ENCODE peak calls at places on chromosomes 4 and X, in ten cellular contexts. One of them, this sample, is unnamed.

GRCh38 chr4:956531-957230 is 16.7 kb downstream of the DGKQ start:
- DNase-seq in stimulated activated CD4-positive, alpha-beta T cell treated with anti-CD3 and anti-CD28 coated beads, Interleukin-4, amount 100 ng/mL, for 48 hours: no peak
- DNase-seq in AG04449: no peak
- DNase-seq in HTR-8/SVneo: no peak
- DNase-seq in posterior vena cava: peak
- DNase-seq in H7: no peak
- DNase-seq in Karpas-422: no peak
- DNase-seq in NCI-H446: no peak
- DNase-seq in stromal cell of bone marrow: no peak
- DNase-seq in PC-3: no peak
- DNase-seq in this sample: no peak

GRCh38 chrX:18871161-18871880 is 112.6 kb downstream of the PHKA2 start:
- DNase-seq in stromal cell of bone marrow: no peak
- DNase-seq in HTR-8/SVneo: no peak
- DNase-seq in Karpas-422: no peak
- DNase-seq in stimulated activated CD4-positive, alpha-beta T cell treated with anti-CD3 and anti-CD28 coated beads, Interleukin-4, amount 100 ng/mL, for 48 hours: no peak
- DNase-seq in PC-3: no peak
- DNase-seq in NCI-H446: no peak
- DNase-seq in AG04449: no peak
- DNase-seq in posterior vena cava: no peak
- DNase-seq in H7: no peak
- DNase-seq in this sample: no peak

GRCh38 chr4:18645356-18645755 is 623.8 kb upstream of the LCORL start:
- DNase-seq in PC-3: no peak
- DNase-seq in stimulated activated CD4-positive, alpha-beta T cell treated with anti-CD3 and anti-CD28 coated beads, Interleukin-4, amount 100 ng/mL, for 48 hours: no peak
- DNase-seq in stromal cell of bone marrow: no peak
- DNase-seq in posterior vena cava: no peak
- DNase-seq in AG04449: no peak
- DNase-seq in HTR-8/SVneo: no peak
- DNase-seq in H7: no peak
- DNase-seq in Karpas-422: no peak
- DNase-seq in NCI-H446: no peak
- DNase-seq in this sample: peak

GRCh38 chr4:140673729-140674128 is 82.5 kb downstream of the TBC1D9 start:
- DNase-seq in PC-3: no peak
- DNase-seq in H7: no peak
- DNase-seq in AG04449: no peak
- DNase-seq in Karpas-422: no peak
- DNase-seq in posterior vena cava: no peak
- DNase-seq in HTR-8/SVneo: no peak
- DNase-seq in stromal cell of bone marrow: no peak
- DNase-seq in stimulated activated CD4-positive, alpha-beta T cell treated with anti-CD3 and anti-CD28 coated beads, Interleukin-4, amount 100 ng/mL, for 48 hours: no peak
- DNase-seq in NCI-H446: peak
- DNase-seq in this sample: no peak

GRCh38 chr4:26717332-26717731 is 133.4 kb downstream of the TBC1D19 start:
- DNase-seq in stimulated activated CD4-positive, alpha-beta T cell treated with anti-CD3 and anti-CD28 coated beads, Interleukin-4, amount 100 ng/mL, for 48 hours: no peak
- DNase-seq in Karpas-422: no peak
- DNase-seq in AG04449: no peak
- DNase-seq in posterior vena cava: no peak
- DNase-seq in PC-3: peak
- DNase-seq in HTR-8/SVneo: peak
- DNase-seq in H7: no peak
- DNase-seq in stromal cell of bone marrow: peak
- DNase-seq in NCI-H446: no peak
- DNase-seq in this sample: no peak

GRCh38 chrX:69746051-69746450 is 130.1 kb downstream of the EDA start:
- DNase-seq in H7: no peak
- DNase-seq in NCI-H446: no peak
- DNase-seq in AG04449: no peak
- DNase-seq in Karpas-422: no peak
- DNase-seq in stromal cell of bone marrow: no peak
- DNase-seq in posterior vena cava: no peak
- DNase-seq in HTR-8/SVneo: no peak
- DNase-seq in stimulated activated CD4-positive, alpha-beta T cell treated with anti-CD3 and anti-CD28 coated beads, Interleukin-4, amount 100 ng/mL, for 48 hours: no peak
- DNase-seq in PC-3: no peak
- DNase-seq in this sample: no peak

GRCh38 chrX:48459483-48459882 is 10.6 kb downstream of the SLC38A5 start:
- DNase-seq in PC-3: no peak
- DNase-seq in posterior vena cava: no peak
- DNase-seq in NCI-H446: no peak
- DNase-seq in Karpas-422: peak
- DNase-seq in stromal cell of bone marrow: no peak
- DNase-seq in H7: no peak
- DNase-seq in AG04449: no peak
- DNase-seq in stimulated activated CD4-positive, alpha-beta T cell treated with anti-CD3 and anti-CD28 coated beads, Interleukin-4, amount 100 ng/mL, for 48 hours: no peak
- DNase-seq in HTR-8/SVneo: no peak
- DNase-seq in this sample: no peak

GRCh38 chr4:11585506-11585905 is 156.8 kb upstream of the HS3ST1 start:
- DNase-seq in stromal cell of bone marrow: no peak
- DNase-seq in AG04449: no peak
- DNase-seq in stimulated activated CD4-positive, alpha-beta T cell treated with anti-CD3 and anti-CD28 coated beads, Interleukin-4, amount 100 ng/mL, for 48 hours: no peak
- DNase-seq in posterior vena cava: no peak
- DNase-seq in HTR-8/SVneo: no peak
- DNase-seq in NCI-H446: no peak
- DNase-seq in H7: no peak
- DNase-seq in Karpas-422: no peak
- DNase-seq in PC-3: peak
- DNase-seq in this sample: no peak

GRCh38 chrX:154799554-154800348 is 5.5 kb downstream of the MPP1 start:
- DNase-seq in PC-3: peak
- DNase-seq in NCI-H446: no peak
- DNase-seq in posterior vena cava: no peak
- DNase-seq in stimulated activated CD4-positive, alpha-beta T cell treated with anti-CD3 and anti-CD28 coated beads, Interleukin-4, amount 100 ng/mL, for 48 hours: no peak
- DNase-seq in AG04449: no peak
- DNase-seq in stromal cell of bone marrow: no peak
- DNase-seq in Karpas-422: no peak
- DNase-seq in HTR-8/SVneo: no peak
- DNase-seq in H7: no peak
- DNase-seq in this sample: no peak

GRCh38 chr4:105710012-105710600 is 1.5 kb downstream of the GSTCD start:
- DNase-seq in stromal cell of bone marrow: no peak
- DNase-seq in H7: no peak
- DNase-seq in NCI-H446: no peak
- DNase-seq in Karpas-422: no peak
- DNase-seq in stimulated activated CD4-positive, alpha-beta T cell treated with anti-CD3 and anti-CD28 coated beads, Interleukin-4, amount 100 ng/mL, for 48 hours: no peak
- DNase-seq in HTR-8/SVneo: no peak
- DNase-seq in posterior vena cava: no peak
- DNase-seq in AG04449: no peak
- DNase-seq in PC-3: no peak
- DNase-seq in this sample: peak

GRCh38 chr4:7381221-7381889 is 53.4 kb downstream of the PSAPL1 start:
- DNase-seq in AG04449: no peak
- DNase-seq in PC-3: no peak
- DNase-seq in stromal cell of bone marrow: no peak
- DNase-seq in posterior vena cava: peak
- DNase-seq in H7: peak
- DNase-seq in HTR-8/SVneo: no peak
- DNase-seq in stimulated activated CD4-positive, alpha-beta T cell treated with anti-CD3 and anti-CD28 coated beads, Interleukin-4, amount 100 ng/mL, for 48 hours: no peak
- DNase-seq in NCI-H446: no peak
- DNase-seq in Karpas-422: peak
- DNase-seq in this sample: no peak

GRCh38 chrX:10039821-10040793 is 72.9 kb downstream of the CLDN34 start:
- DNase-seq in stimulated activated CD4-positive, alpha-beta T cell treated with anti-CD3 and anti-CD28 coated beads, Interleukin-4, amount 100 ng/mL, for 48 hours: no peak
- DNase-seq in Karpas-422: no peak
- DNase-seq in PC-3: peak
- DNase-seq in AG04449: no peak
- DNase-seq in posterior vena cava: no peak
- DNase-seq in stromal cell of bone marrow: no peak
- DNase-seq in H7: no peak
- DNase-seq in NCI-H446: no peak
- DNase-seq in HTR-8/SVneo: no peak
- DNase-seq in this sample: no peak

GRCh38 chr4:175833574-175834350 is 21.7 kb upstream of the GPM6A start:
- DNase-seq in AG04449: no peak
- DNase-seq in HTR-8/SVneo: peak
- DNase-seq in stimulated activated CD4-positive, alpha-beta T cell treated with anti-CD3 and anti-CD28 coated beads, Interleukin-4, amount 100 ng/mL, for 48 hours: no peak
- DNase-seq in Karpas-422: no peak
- DNase-seq in stromal cell of bone marrow: no peak
- DNase-seq in PC-3: peak
- DNase-seq in posterior vena cava: no peak
- DNase-seq in NCI-H446: peak
- DNase-seq in H7: no peak
- DNase-seq in this sample: peak

GRCh38 chr4:55795342-55795741 is 24.2 kb upstream of the EXOC1L start:
- DNase-seq in posterior vena cava: no peak
- DNase-seq in PC-3: no peak
- DNase-seq in stromal cell of bone marrow: no peak
- DNase-seq in NCI-H446: no peak
- DNase-seq in H7: no peak
- DNase-seq in Karpas-422: no peak
- DNase-seq in HTR-8/SVneo: no peak
- DNase-seq in stimulated activated CD4-positive, alpha-beta T cell treated with anti-CD3 and anti-CD28 coated beads, Interleukin-4, amount 100 ng/mL, for 48 hours: no peak
- DNase-seq in AG04449: no peak
- DNase-seq in this sample: no peak

GRCh38 chr4:71687057-71687456 is 96.8 kb downstream of the GC start:
- DNase-seq in H7: no peak
- DNase-seq in stromal cell of bone marrow: no peak
- DNase-seq in HTR-8/SVneo: no peak
- DNase-seq in posterior vena cava: no peak
- DNase-seq in Karpas-422: no peak
- DNase-seq in PC-3: no peak
- DNase-seq in NCI-H446: no peak
- DNase-seq in stimulated activated CD4-positive, alpha-beta T cell treated with anti-CD3 and anti-CD28 coated beads, Interleukin-4, amount 100 ng/mL, for 48 hours: no peak
- DNase-seq in AG04449: no peak
- DNase-seq in this sample: no peak

GRCh38 chrX:46836701-46837542 is at the start of gene RP2:
- DNase-seq in Karpas-422: peak
- DNase-seq in PC-3: peak
- DNase-seq in stimulated activated CD4-positive, alpha-beta T cell treated with anti-CD3 and anti-CD28 coated beads, Interleukin-4, amount 100 ng/mL, for 48 hours: peak
- DNase-seq in NCI-H446: peak
- DNase-seq in H7: peak
- DNase-seq in HTR-8/SVneo: peak
- DNase-seq in AG04449: peak
- DNase-seq in posterior vena cava: peak
- DNase-seq in stromal cell of bone marrow: peak
- DNase-seq in this sample: peak

GRCh38 chrX:152641996-152642395 is 4.3 kb downstream of the GABRQ start:
- DNase-seq in PC-3: peak
- DNase-seq in posterior vena cava: no peak
- DNase-seq in Karpas-422: peak
- DNase-seq in HTR-8/SVneo: no peak
- DNase-seq in NCI-H446: no peak
- DNase-seq in H7: peak
- DNase-seq in stimulated activated CD4-positive, alpha-beta T cell treated with anti-CD3 and anti-CD28 coated beads, Interleukin-4, amount 100 ng/mL, for 48 hours: no peak
- DNase-seq in stromal cell of bone marrow: no peak
- DNase-seq in AG04449: no peak
- DNase-seq in this sample: peak

This sample was measured in GM23338.